ENCODE peak calls at places on chromosomes 13 and 19, in seven cellular contexts. One of them, this sample, is unnamed.

GRCh38 chr13:113045214-113046007 is 60.2 kb upstream of the F7 start:
- DNase-seq in pancreas: no peak
- DNase-seq in spleen: no peak
- DNase-seq in psoas muscle: no peak
- DNase-seq in right lobe of liver: peak; percentile 19
- DNase-seq in thoracic aorta: no peak
- DNase-seq in CD8-positive, alpha-beta T cell: no peak
- DNase-seq in this sample: no peak

GRCh38 chr13:42474954-42475353 is 99.0 kb upstream of the TNFSF11 start:
- DNase-seq in pancreas: no peak
- DNase-seq in spleen: no peak
- DNase-seq in psoas muscle: no peak
- DNase-seq in right lobe of liver: no peak
- DNase-seq in thoracic aorta: no peak
- DNase-seq in CD8-positive, alpha-beta T cell: no peak
- DNase-seq in this sample: no peak

GRCh38 chr19:14248578-14249011 is 42.6 kb upstream of the ADGRL1 start:
- DNase-seq in pancreas: no peak
- DNase-seq in spleen: peak; percentile 82
- DNase-seq in psoas muscle: no peak
- DNase-seq in right lobe of liver: peak; percentile 19
- DNase-seq in thoracic aorta: no peak
- DNase-seq in CD8-positive, alpha-beta T cell: peak; percentile 24
- DNase-seq in this sample: no peak

GRCh38 chr19:29524201-29524911 is 1.4 kb upstream of the VSTM2B start:
- DNase-seq in pancreas: no peak
- DNase-seq in spleen: peak; percentile 61
- DNase-seq in psoas muscle: no peak
- DNase-seq in right lobe of liver: peak; percentile 8
- DNase-seq in thoracic aorta: no peak
- DNase-seq in CD8-positive, alpha-beta T cell: no peak
- DNase-seq in this sample: no peak

GRCh38 chr13:73310366-73310765 is 251.6 kb downstream of the KLF5 start:
- DNase-seq in pancreas: no peak
- DNase-seq in spleen: no peak
- DNase-seq in psoas muscle: no peak
- DNase-seq in right lobe of liver: no peak
- DNase-seq in thoracic aorta: no peak
- DNase-seq in CD8-positive, alpha-beta T cell: no peak
- DNase-seq in this sample: no peak

GRCh38 chr19:10654610-10655456 is 687 bp downstream of the ILF3 start:
- DNase-seq in pancreas: peak; percentile 67
- DNase-seq in spleen: peak; percentile 92
- DNase-seq in psoas muscle: no peak
- DNase-seq in right lobe of liver: peak; percentile 57
- DNase-seq in thoracic aorta: no peak
- DNase-seq in CD8-positive, alpha-beta T cell: peak; percentile 61
- DNase-seq in this sample: no peak

GRCh38 chr13:109156181-109156935 is 526.9 kb downstream of the MYO16 start:
- DNase-seq in pancreas: no peak
- DNase-seq in spleen: no peak
- DNase-seq in psoas muscle: no peak
- DNase-seq in right lobe of liver: no peak
- DNase-seq in thoracic aorta: no peak
- DNase-seq in CD8-positive, alpha-beta T cell: no peak
- DNase-seq in this sample: peak; percentile 51

GRCh38 chr19:12365094-12365371 is 450 bp downstream of the ZNF442 start:
- DNase-seq in pancreas: no peak
- DNase-seq in spleen: no peak
- DNase-seq in psoas muscle: no peak
- DNase-seq in right lobe of liver: no peak
- DNase-seq in thoracic aorta: no peak
- DNase-seq in CD8-positive, alpha-beta T cell: peak; percentile 9
- DNase-seq in this sample: no peak

GRCh38 chr13:109389456-109389855 is 396.9 kb downstream of the IRS2 start:
- DNase-seq in pancreas: no peak
- DNase-seq in spleen: no peak
- DNase-seq in psoas muscle: no peak
- DNase-seq in right lobe of liver: no peak
- DNase-seq in thoracic aorta: no peak
- DNase-seq in CD8-positive, alpha-beta T cell: no peak
- DNase-seq in this sample: no peak

GRCh38 chr13:27770809-27771208 is 21.5 kb upstream of the GSX1 start:
- DNase-seq in pancreas: peak; percentile 23
- DNase-seq in spleen: no peak
- DNase-seq in psoas muscle: no peak
- DNase-seq in right lobe of liver: no peak
- DNase-seq in thoracic aorta: no peak
- DNase-seq in CD8-positive, alpha-beta T cell: no peak
- DNase-seq in this sample: no peak

GRCh38 chr13:23378009-23378632 is 55.4 kb downstream of the SACS start:
- DNase-seq in pancreas: no peak
- DNase-seq in spleen: no peak
- DNase-seq in psoas muscle: no peak
- DNase-seq in right lobe of liver: no peak
- DNase-seq in thoracic aorta: peak; percentile 66
- DNase-seq in CD8-positive, alpha-beta T cell: peak; percentile 46
- DNase-seq in this sample: peak; percentile 100

GRCh38 chr13:97133955-97134354 is 88.2 kb upstream of the MBNL2 start:
- DNase-seq in pancreas: no peak
- DNase-seq in spleen: no peak
- DNase-seq in psoas muscle: no peak
- DNase-seq in right lobe of liver: no peak
- DNase-seq in thoracic aorta: no peak
- DNase-seq in CD8-positive, alpha-beta T cell: no peak
- DNase-seq in this sample: no peak

GRCh38 chr13:30371649-30372265 is 50.5 kb upstream of the UBE2L5 start:
- DNase-seq in pancreas: no peak
- DNase-seq in spleen: peak; percentile 90
- DNase-seq in psoas muscle: no peak
- DNase-seq in right lobe of liver: no peak
- DNase-seq in thoracic aorta: no peak
- DNase-seq in CD8-positive, alpha-beta T cell: peak; percentile 75
- DNase-seq in this sample: no peak

GRCh38 chr19:7488736-7489353 is at the start of gene PEX11G:
- DNase-seq in pancreas: peak; percentile 85
- DNase-seq in spleen: peak; percentile 98
- DNase-seq in psoas muscle: peak; percentile 92
- DNase-seq in right lobe of liver: peak; percentile 91
- DNase-seq in thoracic aorta: peak; percentile 45
- DNase-seq in CD8-positive, alpha-beta T cell: peak; percentile 92
- DNase-seq in this sample: peak; percentile 15

GRCh38 chr13:45873491-45874360 is 22.2 kb upstream of the SIAH3 start:
- DNase-seq in pancreas: no peak
- DNase-seq in spleen: no peak
- DNase-seq in psoas muscle: no peak
- DNase-seq in right lobe of liver: no peak
- DNase-seq in thoracic aorta: no peak
- DNase-seq in CD8-positive, alpha-beta T cell: no peak
- DNase-seq in this sample: no peak

GRCh38 chr19:15353908-15354307 is 21.6 kb upstream of the BRD4 start:
- DNase-seq in pancreas: no peak
- DNase-seq in spleen: no peak
- DNase-seq in psoas muscle: no peak
- DNase-seq in right lobe of liver: no peak
- DNase-seq in thoracic aorta: no peak
- DNase-seq in CD8-positive, alpha-beta T cell: no peak
- DNase-seq in this sample: no peak

GRCh38 chr13:92573467-92574057 is 653.0 kb upstream of the GPC6 start:
- DNase-seq in pancreas: no peak
- DNase-seq in spleen: no peak
- DNase-seq in psoas muscle: no peak
- DNase-seq in right lobe of liver: no peak
- DNase-seq in thoracic aorta: no peak
- DNase-seq in CD8-positive, alpha-beta T cell: no peak
- DNase-seq in this sample: no peak

GRCh38 chr19:28874742-28875141 is 338.2 kb downstream of the UQCRFS1 start:
- DNase-seq in pancreas: no peak
- DNase-seq in spleen: no peak
- DNase-seq in psoas muscle: no peak
- DNase-seq in right lobe of liver: no peak
- DNase-seq in thoracic aorta: no peak
- DNase-seq in CD8-positive, alpha-beta T cell: no peak
- DNase-seq in this sample: no peak

GRCh38 chr13:113452942-113453901 is at the start of gene ADPRHL1:
- DNase-seq in pancreas: no peak
- DNase-seq in spleen: no peak
- DNase-seq in psoas muscle: peak; percentile 71
- DNase-seq in right lobe of liver: no peak
- DNase-seq in thoracic aorta: no peak
- DNase-seq in CD8-positive, alpha-beta T cell: no peak
- DNase-seq in this sample: no peak

GRCh38 chr13:90968510-90968909 is 379.0 kb upstream of the MIR17HG start:
- DNase-seq in pancreas: no peak
- DNase-seq in spleen: no peak
- DNase-seq in psoas muscle: no peak
- DNase-seq in right lobe of liver: no peak
- DNase-seq in thoracic aorta: no peak
- DNase-seq in CD8-positive, alpha-beta T cell: no peak
- DNase-seq in this sample: no peak
- TF ChIP-seq CTCF in pancreas: peak; percentile 27
- TF ChIP-seq CTCF in spleen: no peak
- TF ChIP-seq CTCF in psoas muscle: no peak
- TF ChIP-seq CTCF in right lobe of liver: no peak
- TF ChIP-seq CTCF in thoracic aorta: no peak
- TF ChIP-seq CTCF in CD8-positive, alpha-beta T cell: no peak
- TF ChIP-seq CTCF in this sample: no peak

GRCh38 chr19:45094707-45095106 is 1.7 kb downstream of the PPP1R37 start:
- DNase-seq in pancreas: no peak
- DNase-seq in spleen: no peak
- DNase-seq in psoas muscle: no peak
- DNase-seq in right lobe of liver: no peak
- DNase-seq in thoracic aorta: no peak
- DNase-seq in CD8-positive, alpha-beta T cell: no peak
- DNase-seq in this sample: no peak
- H3K4me3 ChIP-seq in pancreas: no peak overlapping the region
- H3K4me3 ChIP-seq in spleen: no peak overlapping the region
- H3K4me3 ChIP-seq in psoas muscle: peak overlapping the region; percentile 100
- H3K4me3 ChIP-seq in right lobe of liver: no peak overlapping the region
- H3K4me3 ChIP-seq in thoracic aorta: peak overlapping the region; percentile 94
- H3K4me3 ChIP-seq in CD8-positive, alpha-beta T cell: no peak overlapping the region
- H3K4me3 ChIP-seq in this sample: no peak overlapping the region

GRCh38 chr19:4367781-4368127 is 24.4 kb downstream of the MPND start:
- DNase-seq in pancreas: peak; percentile 14
- DNase-seq in spleen: no peak
- DNase-seq in psoas muscle: no peak
- DNase-seq in right lobe of liver: no peak
- DNase-seq in thoracic aorta: no peak
- DNase-seq in CD8-positive, alpha-beta T cell: no peak
- DNase-seq in this sample: no peak
- H3K36me3 ChIP-seq in pancreas: peaks cover 9% of the 10 kb centered on the region
- H3K36me3 ChIP-seq in spleen: peaks cover 72% of the 10 kb centered on the region
- H3K36me3 ChIP-seq in psoas muscle: peaks cover 36% of the 10 kb centered on the region
- H3K36me3 ChIP-seq in right lobe of liver: peaks cover 33% of the 10 kb centered on the region
- H3K36me3 ChIP-seq in thoracic aorta: peaks cover 30% of the 10 kb centered on the region
- H3K36me3 ChIP-seq in CD8-positive, alpha-beta T cell: peaks cover 7% of the 10 kb centered on the region
- H3K36me3 ChIP-seq in this sample: peaks cover 34% of the 10 kb centered on the region

GRCh38 chr13:37960427-37960826 is 90.9 kb upstream of the TRPC4 start:
- DNase-seq in pancreas: no peak
- DNase-seq in spleen: no peak
- DNase-seq in psoas muscle: no peak
- DNase-seq in right lobe of liver: no peak
- DNase-seq in thoracic aorta: no peak
- DNase-seq in CD8-positive, alpha-beta T cell: no peak
- DNase-seq in this sample: no peak
- TF ChIP-seq CTCF in pancreas: no peak
- TF ChIP-seq CTCF in spleen: no peak
- TF ChIP-seq CTCF in psoas muscle: no peak
- TF ChIP-seq CTCF in right lobe of liver: no peak
- TF ChIP-seq CTCF in thoracic aorta: no peak
- TF ChIP-seq CTCF in CD8-positive, alpha-beta T cell: no peak
- TF ChIP-seq CTCF in this sample: peak; percentile 29

DNA sequence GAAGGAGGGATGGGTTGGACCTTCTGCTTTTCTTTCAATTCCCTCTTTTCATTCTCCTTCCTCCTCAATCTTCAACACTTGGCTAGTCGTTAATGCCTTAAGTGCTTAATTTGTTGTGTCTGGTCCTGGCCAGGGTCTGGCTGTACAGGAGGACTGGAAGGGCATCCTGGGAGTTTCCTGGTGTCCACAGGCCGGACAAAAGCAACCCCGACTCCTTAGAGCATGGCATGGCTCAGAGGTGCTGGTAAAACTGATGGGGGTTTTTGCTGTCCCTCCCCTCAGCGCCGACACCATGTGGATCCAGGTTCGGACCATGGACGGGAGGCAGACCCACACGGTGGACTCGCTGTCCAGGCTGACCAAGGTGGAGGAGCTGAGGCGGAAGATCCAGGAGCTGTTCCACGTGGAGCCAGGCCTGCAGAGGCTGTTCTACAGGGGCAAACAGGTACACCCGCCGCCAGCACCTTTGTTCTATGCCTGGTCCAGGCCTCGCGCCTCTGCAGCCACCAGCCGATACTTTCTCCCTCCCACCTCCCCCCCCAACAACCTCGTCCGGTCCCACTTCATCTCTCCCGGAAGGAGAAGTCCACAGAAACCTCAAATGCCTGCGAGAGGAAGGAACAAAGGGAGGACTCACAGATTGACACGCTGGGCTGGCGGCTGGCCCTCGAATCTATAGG is 1.4 kb downstream of the UHRF1 start:
- DNase-seq in pancreas: no peak
- DNase-seq in spleen: no peak
- DNase-seq in psoas muscle: peak; percentile 17
- DNase-seq in right lobe of liver: peak; percentile 35
- DNase-seq in thoracic aorta: no peak
- DNase-seq in CD8-positive, alpha-beta T cell: no peak
- DNase-seq in this sample: no peak
- H3K4me3 ChIP-seq in pancreas: peak overlapping the region; percentile 72
- H3K4me3 ChIP-seq in spleen: peak overlapping the region; percentile 94
- H3K4me3 ChIP-seq in psoas muscle: peak overlapping the region; percentile 79
- H3K4me3 ChIP-seq in right lobe of liver: peak overlapping the region; percentile 48
- H3K4me3 ChIP-seq in thoracic aorta: peak overlapping the region; percentile 82
- H3K4me3 ChIP-seq in CD8-positive, alpha-beta T cell: peak overlapping the region; percentile 44
- H3K4me3 ChIP-seq in this sample: peak overlapping the region; percentile 55

GRCh38 chr13:98429081-98429480 is 147.8 kb downstream of the STK24 start:
- DNase-seq in pancreas: no peak
- DNase-seq in spleen: no peak
- DNase-seq in psoas muscle: no peak
- DNase-seq in right lobe of liver: no peak
- DNase-seq in thoracic aorta: no peak
- DNase-seq in CD8-positive, alpha-beta T cell: no peak
- DNase-seq in this sample: no peak
- H3K36me3 ChIP-seq in pancreas: no peaks in the 10 kb centered on the region
- H3K36me3 ChIP-seq in spleen: peaks cover 30% of the 10 kb centered on the region
- H3K36me3 ChIP-seq in psoas muscle: peaks cover 5% of the 10 kb centered on the region
- H3K36me3 ChIP-seq in right lobe of liver: peaks cover 23% of the 10 kb centered on the region
- H3K36me3 ChIP-seq in thoracic aorta: no peaks in the 10 kb centered on the region
- H3K36me3 ChIP-seq in CD8-positive, alpha-beta T cell: no peaks in the 10 kb centered on the region
- H3K36me3 ChIP-seq in this sample: peaks cover 16% of the 10 kb centered on the region

GRCh38 chr19:17235618-17236413 is 9.8 kb downstream of the OCEL1 start:
- DNase-seq in pancreas: peak; percentile 65
- DNase-seq in spleen: peak; percentile 96
- DNase-seq in psoas muscle: peak; percentile 74
- DNase-seq in right lobe of liver: peak; percentile 76
- DNase-seq in thoracic aorta: no peak
- DNase-seq in CD8-positive, alpha-beta T cell: peak; percentile 78
- DNase-seq in this sample: no peak
- TF ChIP-seq CTCF in pancreas: no peak
- TF ChIP-seq CTCF in spleen: peak; percentile 71
- TF ChIP-seq CTCF in psoas muscle: peak; percentile 52
- TF ChIP-seq CTCF in right lobe of liver: peak; percentile 29
- TF ChIP-seq CTCF in thoracic aorta: peak; percentile 50
- TF ChIP-seq CTCF in CD8-positive, alpha-beta T cell: peak; percentile 58
- TF ChIP-seq CTCF in this sample: peak; percentile 44